ENCODE peak calls at places on chromosomes 12 and 14, in six cellular contexts. One of them, this sample, is unnamed.

GRCh38 chr14:26863736-26864135 is 265.9 kb upstream of the NOVA1 start:
- DNase-seq in GM03348: peak
- DNase-seq in GM20000: no peak
- DNase-seq in COR-L47: no peak
- DNase-seq in GM12865: no peak
- DNase-seq in AG04450: no peak
- DNase-seq in this sample: no peak

GRCh38 chr14:75648066-75648838 is 12.4 kb downstream of the ERG28 start:
- DNase-seq in AG04450: peak
- DNase-seq in GM12865: no peak
- DNase-seq in COR-L47: no peak
- DNase-seq in GM03348: peak
- DNase-seq in GM20000: no peak
- DNase-seq in this sample: no peak

GRCh38 chr12:114817491-114818440 is 133.8 kb upstream of the TBX3 start:
- DNase-seq in GM12865: no peak
- DNase-seq in GM03348: no peak
- DNase-seq in AG04450: no peak
- DNase-seq in GM20000: no peak
- DNase-seq in COR-L47: no peak
- DNase-seq in this sample: no peak

GRCh38 chr14:20998674-20999366 is at the start of gene SLC39A2:
- DNase-seq in GM12865: no peak
- DNase-seq in GM03348: peak
- DNase-seq in AG04450: no peak
- DNase-seq in COR-L47: no peak
- DNase-seq in GM20000: no peak
- DNase-seq in this sample: no peak

GRCh38 chr14:71521238-71521637 is 411.0 kb upstream of the RGS6 start:
- DNase-seq in GM12865: no peak
- DNase-seq in COR-L47: no peak
- DNase-seq in GM03348: no peak
- DNase-seq in AG04450: no peak
- DNase-seq in GM20000: no peak
- DNase-seq in this sample: no peak

GRCh38 chr12:30047499-30048262 is 263.9 kb upstream of the TMTC1 start:
- DNase-seq in GM20000: no peak
- DNase-seq in COR-L47: no peak
- DNase-seq in AG04450: no peak
- DNase-seq in GM12865: no peak
- DNase-seq in GM03348: no peak
- DNase-seq in this sample: no peak

GRCh38 chr14:88245321-88245720 is 77.7 kb downstream of the KCNK10 start:
- DNase-seq in GM03348: no peak
- DNase-seq in COR-L47: peak
- DNase-seq in AG04450: no peak
- DNase-seq in GM12865: no peak
- DNase-seq in GM20000: no peak
- DNase-seq in this sample: no peak

GRCh38 chr14:35877276-35877675 is 51.1 kb downstream of the BRMS1L start:
- DNase-seq in GM03348: no peak
- DNase-seq in COR-L47: no peak
- DNase-seq in GM20000: no peak
- DNase-seq in GM12865: no peak
- DNase-seq in AG04450: no peak
- DNase-seq in this sample: no peak

GRCh38 chr14:20116748-20117147 is 6.2 kb downstream of the OR4K17 start:
- DNase-seq in GM12865: no peak
- DNase-seq in COR-L47: no peak
- DNase-seq in GM03348: no peak
- DNase-seq in GM20000: no peak
- DNase-seq in AG04450: no peak
- DNase-seq in this sample: no peak

GRCh38 chr12:109523071-109523470 is 45.6 kb downstream of the UBE3B start:
- DNase-seq in AG04450: no peak
- DNase-seq in COR-L47: peak
- DNase-seq in GM03348: no peak
- DNase-seq in GM20000: no peak
- DNase-seq in GM12865: no peak
- DNase-seq in this sample: no peak

GRCh38 chr12:132400011-132400641 is 70.7 kb upstream of the GALNT9 start:
- DNase-seq in AG04450: no peak
- DNase-seq in GM20000: no peak
- DNase-seq in COR-L47: no peak
- DNase-seq in GM12865: no peak
- DNase-seq in GM03348: no peak
- DNase-seq in this sample: no peak

GRCh38 chr14:99971929-99972747 is 93.1 kb upstream of the EVL start:
- DNase-seq in GM03348: peak
- DNase-seq in AG04450: no peak
- DNase-seq in GM20000: peak
- DNase-seq in COR-L47: peak
- DNase-seq in GM12865: peak
- DNase-seq in this sample: peak

GRCh38 chr14:101175731-101176534 is 272.4 kb upstream of the RTL1 start:
- DNase-seq in GM03348: peak
- DNase-seq in GM20000: no peak
- DNase-seq in AG04450: no peak
- DNase-seq in GM12865: no peak
- DNase-seq in COR-L47: no peak
- DNase-seq in this sample: no peak

GRCh38 chr12:130425698-130426245 is 88.1 kb downstream of the PIWIL1 start:
- DNase-seq in AG04450: no peak
- DNase-seq in COR-L47: no peak
- DNase-seq in GM20000: no peak
- DNase-seq in GM03348: no peak
- DNase-seq in GM12865: no peak
- DNase-seq in this sample: no peak

GRCh38 chr14:61749867-61750266 is 12.4 kb upstream of the SNAPC1 start:
- DNase-seq in COR-L47: no peak
- DNase-seq in GM12865: peak
- DNase-seq in GM03348: no peak
- DNase-seq in GM20000: no peak
- DNase-seq in AG04450: no peak
- DNase-seq in this sample: no peak

GRCh38 chr14:54000341-54000811 is 43.8 kb upstream of the BMP4 start:
- DNase-seq in GM20000: no peak
- DNase-seq in COR-L47: no peak
- DNase-seq in AG04450: no peak
- DNase-seq in GM03348: no peak
- DNase-seq in GM12865: no peak
- DNase-seq in this sample: no peak

GRCh38 chr14:61280526-61281185 is 482 bp downstream of the TMEM30B start:
- DNase-seq in GM03348: peak
- DNase-seq in GM12865: peak
- DNase-seq in AG04450: no peak
- DNase-seq in COR-L47: peak
- DNase-seq in GM20000: peak
- DNase-seq in this sample: no peak

GRCh38 chr12:46515829-46516228 is 143.3 kb upstream of the SLC38A2 start:
- DNase-seq in GM20000: no peak
- DNase-seq in COR-L47: no peak
- DNase-seq in GM03348: no peak
- DNase-seq in GM12865: no peak
- DNase-seq in AG04450: no peak
- DNase-seq in this sample: no peak

GRCh38 chr12:24975425-24975824 is 26.5 kb upstream of the BCAT1 start:
- DNase-seq in COR-L47: no peak
- DNase-seq in GM12865: no peak
- DNase-seq in GM03348: no peak
- DNase-seq in AG04450: no peak
- DNase-seq in GM20000: no peak
- DNase-seq in this sample: no peak

GRCh38 chr12:102302553-102302952 is 104.9 kb upstream of the PMCH start:
- DNase-seq in GM03348: no peak
- DNase-seq in AG04450: no peak
- DNase-seq in GM20000: no peak
- DNase-seq in COR-L47: no peak
- DNase-seq in GM12865: no peak
- DNase-seq in this sample: no peak

GRCh38 chr12:70628701-70629480 is 8.3 kb downstream of the PTPRB start:
- DNase-seq in AG04450: no peak
- DNase-seq in GM03348: no peak
- DNase-seq in GM20000: no peak
- DNase-seq in GM12865: no peak
- DNase-seq in COR-L47: no peak
- DNase-seq in this sample: no peak

GRCh38 chr14:90757452-90757851 is 58.8 kb downstream of the TTC7B start:
- DNase-seq in GM03348: no peak
- DNase-seq in COR-L47: no peak
- DNase-seq in GM12865: no peak
- DNase-seq in GM20000: no peak
- DNase-seq in AG04450: no peak
- DNase-seq in this sample: peak

GRCh38 chr14:104688505-104688754 is 988 bp upstream of the INF2 start:
- DNase-seq in COR-L47: no peak
- DNase-seq in GM12865: no peak
- DNase-seq in GM20000: no peak
- DNase-seq in AG04450: no peak
- DNase-seq in GM03348: no peak
- DNase-seq in this sample: no peak

GRCh38 chr12:120346681-120347080 is 19.1 kb upstream of the PLA2G1B start:
- DNase-seq in COR-L47: no peak
- DNase-seq in GM03348: no peak
- DNase-seq in AG04450: no peak
- DNase-seq in GM20000: peak
- DNase-seq in GM12865: no peak
- DNase-seq in this sample: peak

GRCh38 chr12:79934309-79935020 is 432 bp downstream of the PPP1R12A start:
- DNase-seq in AG04450: no peak
- DNase-seq in COR-L47: no peak
- DNase-seq in GM03348: peak
- DNase-seq in GM20000: peak
- DNase-seq in GM12865: no peak
- DNase-seq in this sample: no peak

GRCh38 chr14:102544745-102545460 is 35.3 kb upstream of the ANKRD9 start:
- DNase-seq in GM20000: peak
- DNase-seq in GM12865: peak
- DNase-seq in AG04450: no peak
- DNase-seq in COR-L47: no peak
- DNase-seq in GM03348: peak
- DNase-seq in this sample: no peak

GRCh38 chr14:77302926-77303325 is 17.8 kb downstream of the POMT2 start:
- DNase-seq in COR-L47: no peak
- DNase-seq in GM12865: peak
- DNase-seq in GM03348: peak
- DNase-seq in AG04450: no peak
- DNase-seq in GM20000: no peak
- DNase-seq in this sample: no peak

GRCh38 chr12:68971404-68971803 is 38.4 kb upstream of the CPM start:
- DNase-seq in AG04450: no peak
- DNase-seq in GM12865: no peak
- DNase-seq in COR-L47: no peak
- DNase-seq in GM20000: no peak
- DNase-seq in GM03348: peak
- DNase-seq in this sample: no peak

GRCh38 chr12:62562892-62563291 is 96.3 kb downstream of the MON2 start:
- DNase-seq in AG04450: no peak
- DNase-seq in GM03348: peak
- DNase-seq in COR-L47: no peak
- DNase-seq in GM12865: no peak
- DNase-seq in GM20000: no peak
- DNase-seq in this sample: no peak

This sample was measured in NAMALWA.